ENCODE peak calls at places on chromosomes 5 and 9, in six cellular contexts. One of them, this sample, is unnamed.

GRCh38 chr9:73121375-73121935 is 30.2 kb upstream of the ANXA1 start:
- DNase-seq in posterior vena cava: no peak
- DNase-seq in uterus: no peak
- DNase-seq in activated effector memory CD4-positive, alpha-beta T cell treated with Interleukin-2 at 50 U/mL for 16 hours: no peak
- DNase-seq in T1000: no peak
- DNase-seq in GM03348: no peak
- DNase-seq in this sample: no peak

GRCh38 chr5:113292535-113292934 is 142.3 kb downstream of the TSSK1B start:
- DNase-seq in posterior vena cava: no peak
- DNase-seq in uterus: no peak
- DNase-seq in activated effector memory CD4-positive, alpha-beta T cell treated with Interleukin-2 at 50 U/mL for 16 hours: no peak
- DNase-seq in T1000: no peak
- DNase-seq in GM03348: no peak
- DNase-seq in this sample: no peak

GRCh38 chr5:159017787-159018186 is 81.9 kb downstream of the EBF1 start:
- DNase-seq in posterior vena cava: peak; percentile 91
- DNase-seq in uterus: peak; percentile 76
- DNase-seq in activated effector memory CD4-positive, alpha-beta T cell treated with Interleukin-2 at 50 U/mL for 16 hours: no peak
- DNase-seq in T1000: no peak
- DNase-seq in GM03348: peak; percentile 74
- DNase-seq in this sample: no peak

GRCh38 chr9:130426883-130427282 is 17.9 kb upstream of the ASS1 start:
- DNase-seq in posterior vena cava: no peak
- DNase-seq in uterus: peak; percentile 34
- DNase-seq in activated effector memory CD4-positive, alpha-beta T cell treated with Interleukin-2 at 50 U/mL for 16 hours: no peak
- DNase-seq in T1000: peak; percentile 92
- DNase-seq in GM03348: peak; percentile 75
- DNase-seq in this sample: no peak

GRCh38 chr9:16732546-16732945 is 137.9 kb downstream of the BNC2 start:
- DNase-seq in posterior vena cava: no peak
- DNase-seq in uterus: no peak
- DNase-seq in activated effector memory CD4-positive, alpha-beta T cell treated with Interleukin-2 at 50 U/mL for 16 hours: no peak
- DNase-seq in T1000: no peak
- DNase-seq in GM03348: no peak
- DNase-seq in this sample: no peak

GRCh38 chr5:82855893-82856292 is 221.3 kb downstream of the TMEM167A start:
- DNase-seq in posterior vena cava: no peak
- DNase-seq in uterus: no peak
- DNase-seq in activated effector memory CD4-positive, alpha-beta T cell treated with Interleukin-2 at 50 U/mL for 16 hours: no peak
- DNase-seq in T1000: no peak
- DNase-seq in GM03348: no peak
- DNase-seq in this sample: no peak

GRCh38 chr9:130940693-130941576 is 1.9 kb upstream of the FIBCD1 start:
- DNase-seq in posterior vena cava: peak; percentile 86
- DNase-seq in uterus: peak; percentile 52
- DNase-seq in activated effector memory CD4-positive, alpha-beta T cell treated with Interleukin-2 at 50 U/mL for 16 hours: peak; percentile 64
- DNase-seq in T1000: no peak
- DNase-seq in GM03348: peak; percentile 68
- DNase-seq in this sample: peak; percentile 33

GRCh38 chr5:82283893-82284292 is 5.7 kb upstream of the RPS23 start:
- DNase-seq in posterior vena cava: no peak
- DNase-seq in uterus: no peak
- DNase-seq in activated effector memory CD4-positive, alpha-beta T cell treated with Interleukin-2 at 50 U/mL for 16 hours: no peak
- DNase-seq in T1000: no peak
- DNase-seq in GM03348: no peak
- DNase-seq in this sample: no peak

GRCh38 chr5:127612441-127613141 is 36.3 kb upstream of the CTXN3 start:
- DNase-seq in posterior vena cava: no peak
- DNase-seq in uterus: no peak
- DNase-seq in activated effector memory CD4-positive, alpha-beta T cell treated with Interleukin-2 at 50 U/mL for 16 hours: no peak
- DNase-seq in T1000: no peak
- DNase-seq in GM03348: no peak
- DNase-seq in this sample: no peak

GRCh38 chr5:61532983-61533382 is 200.9 kb downstream of the ZSWIM6 start:
- DNase-seq in posterior vena cava: no peak
- DNase-seq in uterus: no peak
- DNase-seq in activated effector memory CD4-positive, alpha-beta T cell treated with Interleukin-2 at 50 U/mL for 16 hours: no peak
- DNase-seq in T1000: no peak
- DNase-seq in GM03348: no peak
- DNase-seq in this sample: no peak

GRCh38 chr5:150345716-150346115 is 11.8 kb upstream of the TCOF1 start:
- DNase-seq in posterior vena cava: no peak
- DNase-seq in uterus: no peak
- DNase-seq in activated effector memory CD4-positive, alpha-beta T cell treated with Interleukin-2 at 50 U/mL for 16 hours: no peak
- DNase-seq in T1000: no peak
- DNase-seq in GM03348: no peak
- DNase-seq in this sample: no peak

GRCh38 chr5:161342886-161343285 is 203.6 kb downstream of the GABRB2 start:
- DNase-seq in posterior vena cava: no peak
- DNase-seq in uterus: no peak
- DNase-seq in activated effector memory CD4-positive, alpha-beta T cell treated with Interleukin-2 at 50 U/mL for 16 hours: no peak
- DNase-seq in T1000: no peak
- DNase-seq in GM03348: no peak
- DNase-seq in this sample: no peak

GRCh38 chr5:129049116-129049515 is 45.4 kb upstream of the ISOC1 start:
- DNase-seq in posterior vena cava: no peak
- DNase-seq in uterus: no peak
- DNase-seq in activated effector memory CD4-positive, alpha-beta T cell treated with Interleukin-2 at 50 U/mL for 16 hours: no peak
- DNase-seq in T1000: no peak
- DNase-seq in GM03348: no peak
- DNase-seq in this sample: no peak

GRCh38 chr9:130692365-130692764 is 1.2 kb upstream of the EXOSC2 start:
- DNase-seq in posterior vena cava: no peak
- DNase-seq in uterus: no peak
- DNase-seq in activated effector memory CD4-positive, alpha-beta T cell treated with Interleukin-2 at 50 U/mL for 16 hours: no peak
- DNase-seq in T1000: no peak
- DNase-seq in GM03348: no peak
- DNase-seq in this sample: no peak

GRCh38 chr5:1513326-1514026 is 10.3 kb downstream of the LPCAT1 start:
- DNase-seq in posterior vena cava: peak; percentile 55
- DNase-seq in uterus: peak; percentile 6
- DNase-seq in activated effector memory CD4-positive, alpha-beta T cell treated with Interleukin-2 at 50 U/mL for 16 hours: no peak
- DNase-seq in T1000: no peak
- DNase-seq in GM03348: no peak
- DNase-seq in this sample: no peak

GRCh38 chr9:10366171-10366779 is 246.5 kb downstream of the PTPRD start:
- DNase-seq in posterior vena cava: no peak
- DNase-seq in uterus: no peak
- DNase-seq in activated effector memory CD4-positive, alpha-beta T cell treated with Interleukin-2 at 50 U/mL for 16 hours: no peak
- DNase-seq in T1000: no peak
- DNase-seq in GM03348: peak; percentile 35
- DNase-seq in this sample: no peak

GRCh38 chr5:56366986-56367385 is 133.9 kb upstream of the ANKRD55 start:
- DNase-seq in posterior vena cava: no peak
- DNase-seq in uterus: no peak
- DNase-seq in activated effector memory CD4-positive, alpha-beta T cell treated with Interleukin-2 at 50 U/mL for 16 hours: no peak
- DNase-seq in T1000: no peak
- DNase-seq in GM03348: no peak
- DNase-seq in this sample: no peak

GRCh38 chr5:15209053-15209762 is 290.8 kb upstream of the FBXL7 start:
- DNase-seq in posterior vena cava: no peak
- DNase-seq in uterus: no peak
- DNase-seq in activated effector memory CD4-positive, alpha-beta T cell treated with Interleukin-2 at 50 U/mL for 16 hours: no peak
- DNase-seq in T1000: no peak
- DNase-seq in GM03348: no peak
- DNase-seq in this sample: no peak

GRCh38 chr5:61295365-61295764 is 36.7 kb upstream of the ZSWIM6 start:
- DNase-seq in posterior vena cava: no peak
- DNase-seq in uterus: no peak
- DNase-seq in activated effector memory CD4-positive, alpha-beta T cell treated with Interleukin-2 at 50 U/mL for 16 hours: no peak
- DNase-seq in T1000: no peak
- DNase-seq in GM03348: no peak
- DNase-seq in this sample: no peak

GRCh38 chr9:82563841-82564240 is 499.1 kb downstream of the RASEF start:
- DNase-seq in posterior vena cava: no peak
- DNase-seq in uterus: no peak
- DNase-seq in activated effector memory CD4-positive, alpha-beta T cell treated with Interleukin-2 at 50 U/mL for 16 hours: no peak
- DNase-seq in T1000: no peak
- DNase-seq in GM03348: no peak
- DNase-seq in this sample: no peak

GRCh38 chr9:109488791-109489492 is 9.2 kb downstream of the PTPN3 start:
- DNase-seq in posterior vena cava: no peak
- DNase-seq in uterus: no peak
- DNase-seq in activated effector memory CD4-positive, alpha-beta T cell treated with Interleukin-2 at 50 U/mL for 16 hours: no peak
- DNase-seq in T1000: no peak
- DNase-seq in GM03348: no peak
- DNase-seq in this sample: no peak

GRCh38 chr5:79297661-79298060 is 61.7 kb downstream of the JMY start:
- DNase-seq in posterior vena cava: no peak
- DNase-seq in uterus: no peak
- DNase-seq in activated effector memory CD4-positive, alpha-beta T cell treated with Interleukin-2 at 50 U/mL for 16 hours: no peak
- DNase-seq in T1000: no peak
- DNase-seq in GM03348: no peak
- DNase-seq in this sample: no peak

GRCh38 chr5:138459311-138459710 is 6.0 kb upstream of the EGR1 start:
- DNase-seq in posterior vena cava: peak; percentile 86
- DNase-seq in uterus: no peak
- DNase-seq in activated effector memory CD4-positive, alpha-beta T cell treated with Interleukin-2 at 50 U/mL for 16 hours: peak; percentile 54
- DNase-seq in T1000: no peak
- DNase-seq in GM03348: no peak
- DNase-seq in this sample: peak; percentile 68

GRCh38 chr5:167296680-167297079 is 994.8 kb upstream of the WWC1 start:
- DNase-seq in posterior vena cava: no peak
- DNase-seq in uterus: no peak
- DNase-seq in activated effector memory CD4-positive, alpha-beta T cell treated with Interleukin-2 at 50 U/mL for 16 hours: no peak
- DNase-seq in T1000: no peak
- DNase-seq in GM03348: no peak
- DNase-seq in this sample: no peak

GRCh38 chr5:132261881-132262845 is 4.7 kb downstream of the PDLIM4 start:
- DNase-seq in posterior vena cava: no peak
- DNase-seq in uterus: no peak
- DNase-seq in activated effector memory CD4-positive, alpha-beta T cell treated with Interleukin-2 at 50 U/mL for 16 hours: no peak
- DNase-seq in T1000: no peak
- DNase-seq in GM03348: no peak
- DNase-seq in this sample: no peak

GRCh38 chr9:135530146-135530545 is 8.9 kb downstream of the LCN1 start:
- DNase-seq in posterior vena cava: peak; percentile 17
- DNase-seq in uterus: no peak
- DNase-seq in activated effector memory CD4-positive, alpha-beta T cell treated with Interleukin-2 at 50 U/mL for 16 hours: no peak
- DNase-seq in T1000: no peak
- DNase-seq in GM03348: no peak
- DNase-seq in this sample: no peak

GRCh38 chr5:132473019-132473531 is 17.5 kb downstream of the IRF1 start:
- DNase-seq in posterior vena cava: no peak
- DNase-seq in uterus: no peak
- DNase-seq in activated effector memory CD4-positive, alpha-beta T cell treated with Interleukin-2 at 50 U/mL for 16 hours: peak; percentile 84
- DNase-seq in T1000: no peak
- DNase-seq in GM03348: no peak
- DNase-seq in this sample: peak; percentile 82

GRCh38 chr9:136244116-136244775 is 1.4 kb downstream of the QSOX2 start:
- DNase-seq in posterior vena cava: no peak
- DNase-seq in uterus: no peak
- DNase-seq in activated effector memory CD4-positive, alpha-beta T cell treated with Interleukin-2 at 50 U/mL for 16 hours: no peak
- DNase-seq in T1000: no peak
- DNase-seq in GM03348: no peak
- DNase-seq in this sample: no peak

GRCh38 chr9:86947146-86948081 is at the start of gene GAS1:
- DNase-seq in posterior vena cava: peak; percentile 96
- DNase-seq in uterus: peak; percentile 95
- DNase-seq in activated effector memory CD4-positive, alpha-beta T cell treated with Interleukin-2 at 50 U/mL for 16 hours: peak; percentile 53
- DNase-seq in T1000: peak; percentile 70
- DNase-seq in GM03348: peak; percentile 94
- DNase-seq in this sample: peak; percentile 47

GRCh38 chr9:78622131-78622530 is 325.2 kb downstream of the PSAT1 start:
- DNase-seq in posterior vena cava: no peak
- DNase-seq in uterus: no peak
- DNase-seq in activated effector memory CD4-positive, alpha-beta T cell treated with Interleukin-2 at 50 U/mL for 16 hours: no peak
- DNase-seq in T1000: no peak
- DNase-seq in GM03348: no peak
- DNase-seq in this sample: no peak

GRCh38 chr9:71752352-71752751 is 16.0 kb downstream of the CEMIP2 start:
- DNase-seq in posterior vena cava: no peak
- DNase-seq in uterus: no peak
- DNase-seq in activated effector memory CD4-positive, alpha-beta T cell treated with Interleukin-2 at 50 U/mL for 16 hours: no peak
- DNase-seq in T1000: no peak
- DNase-seq in GM03348: no peak
- DNase-seq in this sample: no peak

GRCh38 chr5:57277085-57277484 is 103.2 kb downstream of the GPBP1 start:
- DNase-seq in posterior vena cava: no peak
- DNase-seq in uterus: no peak
- DNase-seq in activated effector memory CD4-positive, alpha-beta T cell treated with Interleukin-2 at 50 U/mL for 16 hours: no peak
- DNase-seq in T1000: no peak
- DNase-seq in GM03348: peak; percentile 34
- DNase-seq in this sample: no peak

GRCh38 chr5:1777281-1778137 is 22.1 kb downstream of the MRPL36 start:
- DNase-seq in posterior vena cava: peak; percentile 75
- DNase-seq in uterus: no peak
- DNase-seq in activated effector memory CD4-positive, alpha-beta T cell treated with Interleukin-2 at 50 U/mL for 16 hours: no peak
- DNase-seq in T1000: no peak
- DNase-seq in GM03348: no peak
- DNase-seq in this sample: no peak

GRCh38 chr9:86126998-86127972 is 27.9 kb upstream of the GOLM1 start:
- DNase-seq in posterior vena cava: no peak
- DNase-seq in uterus: no peak
- DNase-seq in activated effector memory CD4-positive, alpha-beta T cell treated with Interleukin-2 at 50 U/mL for 16 hours: no peak
- DNase-seq in T1000: peak; percentile 90
- DNase-seq in GM03348: peak; percentile 49
- DNase-seq in this sample: no peak

GRCh38 chr9:78765861-78766260 is 468.9 kb downstream of the PSAT1 start:
- DNase-seq in posterior vena cava: no peak
- DNase-seq in uterus: no peak
- DNase-seq in activated effector memory CD4-positive, alpha-beta T cell treated with Interleukin-2 at 50 U/mL for 16 hours: no peak
- DNase-seq in T1000: no peak
- DNase-seq in GM03348: no peak
- DNase-seq in this sample: no peak

GRCh38 chr5:126385509-126385908 is 37.7 kb upstream of the GRAMD2B start:
- DNase-seq in posterior vena cava: no peak
- DNase-seq in uterus: no peak
- DNase-seq in activated effector memory CD4-positive, alpha-beta T cell treated with Interleukin-2 at 50 U/mL for 16 hours: no peak
- DNase-seq in T1000: no peak
- DNase-seq in GM03348: no peak
- DNase-seq in this sample: no peak

GRCh38 chr9:134325813-134326753 is at the start of gene RXRA:
- DNase-seq in posterior vena cava: peak; percentile 94
- DNase-seq in uterus: peak; percentile 85
- DNase-seq in activated effector memory CD4-positive, alpha-beta T cell treated with Interleukin-2 at 50 U/mL for 16 hours: peak; percentile 58
- DNase-seq in T1000: peak; percentile 49
- DNase-seq in GM03348: peak; percentile 97
- DNase-seq in this sample: peak; percentile 72

This sample was measured in T-helper 22 cell.